ENCODE peak calls at places on chromosomes 2 and 18, in five cellular contexts. B is Karpas-422, F is cardiac muscle cell, L is K562, O is upper lobe of left lung. H is an unnamed sample.

GRCh38 chr18:74446178-74446577 is 10.9 kb downstream of the DIPK1C start:
- DNase-seq in B (no peak), L (no peak), F (no peak), O (no peak), H (no peak)

GRCh38 chr18:11514267-11514666 is 95.1 kb upstream of the SLC35G4 start:
- DNase-seq in B (no peak), F (no peak), O (no peak), L (no peak), H (no peak)

GRCh38 chr2:177313162-177313781 is 48.7 kb upstream of the NFE2L2 start:
- DNase-seq in O (no peak), F (no peak), L (no peak), B (no peak), H (no peak)

GRCh38 chr2:214543386-214543955 is 132.6 kb downstream of the VWC2L start:
- DNase-seq in O (no peak), F (no peak), B (no peak), L (no peak), H (peak; percentile 11)

GRCh38 chr2:125169022-125169763 is 1144.1 kb downstream of the CNTNAP5 start:
- DNase-seq in F (peak; percentile 35), B (no peak), L (no peak), O (no peak), H (no peak)

GRCh38 chr2:33322099-33322498 is 154.3 kb upstream of the RASGRP3 start:
- DNase-seq in L (no peak), B (no peak), F (peak; percentile 61), O (no peak), H (peak; percentile 78)

GRCh38 chr18:77395941-77396340 is 146.3 kb downstream of the GALR1 start:
- DNase-seq in L (no peak), B (no peak), F (no peak), O (no peak), H (no peak)

GRCh38 chr2:8094571-8094970 is 587.3 kb upstream of the ID2 start:
- DNase-seq in B (no peak), F (no peak), L (no peak), O (peak; percentile 13), H (no peak)

GRCh38 chr2:234304945-234305344 is 191.9 kb downstream of the ARL4C start:
- DNase-seq in F (peak; percentile 34), O (no peak), L (no peak), B (no peak), H (no peak)
- H3K4me3 ChIP-seq in F (no peak overlapping the region), O (no peak overlapping the region), L (no peak overlapping the region), B (no peak overlapping the region), H (no peak overlapping the region)

GRCh38 chr2:131127979-131128378 is 22.8 kb downstream of the PLEKHB2 start:
- DNase-seq in L (no peak), F (no peak), O (no peak), B (no peak), H (no peak)

GRCh38 chr2:131125195-131125757 is 20.1 kb downstream of the PLEKHB2 start:
- DNase-seq in L (no peak), F (no peak), B (no peak), O (no peak), H (no peak)

GRCh38 chr2:131127076-131127475 is 21.9 kb downstream of the PLEKHB2 start:
- DNase-seq in B (no peak), F (no peak), O (no peak), L (no peak), H (no peak)

GRCh38 chr2:131123192-131123591 is 18.1 kb downstream of the PLEKHB2 start:
- DNase-seq in L (no peak), F (no peak), O (no peak), B (no peak), H (no peak)

GRCh38 chr2:131126436-131126835 is 21.3 kb downstream of the PLEKHB2 start:
- DNase-seq in B (no peak), F (no peak), O (no peak), L (no peak), H (no peak)
- H3K27ac ChIP-seq in B (no peak overlapping the region), F (no peak overlapping the region), O (no peak overlapping the region), L (no peak overlapping the region), H (no peak overlapping the region)

GRCh38 chr18:79797518-79798345 is at the start of gene KCNG2:
- DNase-seq in L (no peak), O (peak; percentile 88), F (peak; percentile 47), B (no peak), H (no peak)
- H3K4me3 ChIP-seq in L (no peak within 1 kb of the TSS), O (peak within 1 kb of the TSS; percentile 5), F (peak within 1 kb of the TSS; percentile 33), B (no peak within 1 kb of the TSS), H (peak within 1 kb of the TSS; percentile 46)

GRCh38 chr2:207143474-207144190 is 22.1 kb downstream of the KLF7 start:
- DNase-seq in B (no peak), L (no peak), F (peak; percentile 89), O (no peak), H (no peak)

GRCh38 chr2:207143131-207143473 is 22.6 kb downstream of the KLF7 start:
- DNase-seq in F (no peak), B (no peak), O (no peak), L (no peak), H (no peak)

GRCh38 chr2:207142461-207142860 is 23.3 kb downstream of the KLF7 start:
- DNase-seq in L (no peak), F (no peak), O (no peak), B (peak; percentile 59), H (no peak)

GRCh38 chr2:207139551-207139950 is 26.2 kb downstream of the KLF7 start:
- DNase-seq in O (no peak), B (no peak), L (no peak), F (peak; percentile 54), H (no peak)

DNA sequence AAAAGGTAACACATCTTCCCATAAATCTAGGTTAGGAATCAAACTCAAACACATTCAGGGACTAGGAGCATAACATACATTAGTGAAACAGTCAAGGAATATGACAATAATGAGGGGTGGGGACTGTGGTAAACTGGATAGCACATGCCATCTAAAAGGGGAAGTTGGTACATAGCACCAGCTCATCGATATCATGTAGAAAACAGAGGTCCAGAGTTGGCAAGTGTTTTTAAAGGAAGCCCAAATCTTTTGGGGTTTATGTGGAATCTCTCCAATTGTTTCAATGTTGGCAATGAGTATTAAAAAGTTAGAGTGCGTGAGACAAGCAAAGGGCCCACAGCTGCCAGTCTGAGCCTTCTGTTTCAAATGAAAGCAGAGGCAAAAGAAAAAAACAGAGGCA is 24.4 kb downstream of the KLF7 start:
- DNase-seq in O (no peak), B (no peak), L (no peak), F (no peak), H (no peak)
- H3K27ac ChIP-seq in O (peak overlapping the region; percentile 94), B (no peak overlapping the region), L (no peak overlapping the region), F (no peak overlapping the region), H (no peak overlapping the region)

H was measured in AG04450.